ENCODE peak calls at places on chromosome 1, in ten cellular contexts. One of them, this sample, is unnamed.

GRCh38 chr1:71693581-71693980 is 588.8 kb downstream of the NEGR1 start:
- DNase-seq in aorta: no peak
- DNase-seq in endothelial cell: no peak
- DNase-seq in neural crest cell: no peak
- DNase-seq in NCI-H1092: no peak
- DNase-seq in globus pallidus: no peak
- DNase-seq in GM03348: no peak
- DNase-seq in T-helper 9 cell: no peak
- DNase-seq in naive thymus-derived CD8-positive, alpha-beta T cell: no peak
- DNase-seq in CD4-positive, CD25-positive, alpha-beta regulatory T cell: no peak
- DNase-seq in this sample: no peak

GRCh38 chr1:87806377-87807094 is 477.9 kb downstream of the LMO4 start:
- DNase-seq in endothelial cell: no peak
- DNase-seq in globus pallidus: no peak
- DNase-seq in naive thymus-derived CD8-positive, alpha-beta T cell: no peak
- DNase-seq in aorta: no peak
- DNase-seq in GM03348: no peak
- DNase-seq in CD4-positive, CD25-positive, alpha-beta regulatory T cell: no peak
- DNase-seq in neural crest cell: no peak
- DNase-seq in NCI-H1092: no peak
- DNase-seq in T-helper 9 cell: no peak
- DNase-seq in this sample: no peak

GRCh38 chr1:156291226-156292061 is 4.0 kb downstream of the GLMP start:
- DNase-seq in GM03348: peak; percentile 91
- DNase-seq in neural crest cell: peak; percentile 76
- DNase-seq in naive thymus-derived CD8-positive, alpha-beta T cell: no peak
- DNase-seq in globus pallidus: peak; percentile 86
- DNase-seq in NCI-H1092: no peak
- DNase-seq in aorta: peak; percentile 98
- DNase-seq in CD4-positive, CD25-positive, alpha-beta regulatory T cell: no peak
- DNase-seq in T-helper 9 cell: no peak
- DNase-seq in endothelial cell: peak; percentile 79
- DNase-seq in this sample: peak; percentile 84

GRCh38 chr1:178938281-178938958 is 67.5 kb upstream of the ANGPTL1 start:
- DNase-seq in globus pallidus: no peak
- DNase-seq in neural crest cell: no peak
- DNase-seq in T-helper 9 cell: no peak
- DNase-seq in endothelial cell: no peak
- DNase-seq in CD4-positive, CD25-positive, alpha-beta regulatory T cell: no peak
- DNase-seq in aorta: no peak
- DNase-seq in naive thymus-derived CD8-positive, alpha-beta T cell: no peak
- DNase-seq in GM03348: no peak
- DNase-seq in NCI-H1092: no peak
- DNase-seq in this sample: no peak

GRCh38 chr1:175976865-175977642 is 230.0 kb downstream of the COP1 start:
- DNase-seq in GM03348: peak; percentile 25
- DNase-seq in naive thymus-derived CD8-positive, alpha-beta T cell: no peak
- DNase-seq in CD4-positive, CD25-positive, alpha-beta regulatory T cell: no peak
- DNase-seq in T-helper 9 cell: no peak
- DNase-seq in globus pallidus: no peak
- DNase-seq in neural crest cell: no peak
- DNase-seq in aorta: no peak
- DNase-seq in NCI-H1092: no peak
- DNase-seq in endothelial cell: no peak
- DNase-seq in this sample: no peak

GRCh38 chr1:44238651-44239050 is 25.4 kb downstream of the DMAP1 start:
- DNase-seq in NCI-H1092: no peak
- DNase-seq in neural crest cell: no peak
- DNase-seq in naive thymus-derived CD8-positive, alpha-beta T cell: no peak
- DNase-seq in endothelial cell: no peak
- DNase-seq in GM03348: no peak
- DNase-seq in T-helper 9 cell: no peak
- DNase-seq in CD4-positive, CD25-positive, alpha-beta regulatory T cell: no peak
- DNase-seq in aorta: no peak
- DNase-seq in globus pallidus: no peak
- DNase-seq in this sample: no peak

GRCh38 chr1:66282343-66282852 is 251.6 kb upstream of the SGIP1 start:
- DNase-seq in CD4-positive, CD25-positive, alpha-beta regulatory T cell: peak; percentile 72
- DNase-seq in aorta: no peak
- DNase-seq in T-helper 9 cell: peak; percentile 33
- DNase-seq in GM03348: peak; percentile 42
- DNase-seq in naive thymus-derived CD8-positive, alpha-beta T cell: peak; percentile 67
- DNase-seq in endothelial cell: no peak
- DNase-seq in NCI-H1092: no peak
- DNase-seq in globus pallidus: no peak
- DNase-seq in neural crest cell: no peak
- DNase-seq in this sample: peak; percentile 73

GRCh38 chr1:232634086-232634485 is 4.2 kb upstream of the SIPA1L2 start:
- DNase-seq in NCI-H1092: no peak
- DNase-seq in T-helper 9 cell: no peak
- DNase-seq in aorta: no peak
- DNase-seq in naive thymus-derived CD8-positive, alpha-beta T cell: no peak
- DNase-seq in CD4-positive, CD25-positive, alpha-beta regulatory T cell: no peak
- DNase-seq in globus pallidus: peak; percentile 60
- DNase-seq in endothelial cell: no peak
- DNase-seq in GM03348: no peak
- DNase-seq in neural crest cell: no peak
- DNase-seq in this sample: no peak

GRCh38 chr1:10692401-10693021 is 103.9 kb downstream of the CASZ1 start:
- DNase-seq in endothelial cell: peak; percentile 58
- DNase-seq in naive thymus-derived CD8-positive, alpha-beta T cell: peak; percentile 76
- DNase-seq in CD4-positive, CD25-positive, alpha-beta regulatory T cell: peak; percentile 65
- DNase-seq in T-helper 9 cell: peak; percentile 50
- DNase-seq in neural crest cell: no peak
- DNase-seq in aorta: no peak
- DNase-seq in GM03348: no peak
- DNase-seq in globus pallidus: no peak
- DNase-seq in NCI-H1092: peak; percentile 26
- DNase-seq in this sample: no peak

GRCh38 chr1:66739401-66740157 is 12.7 kb upstream of the DYNLT5 start:
- DNase-seq in neural crest cell: no peak
- DNase-seq in naive thymus-derived CD8-positive, alpha-beta T cell: no peak
- DNase-seq in aorta: peak; percentile 26
- DNase-seq in CD4-positive, CD25-positive, alpha-beta regulatory T cell: no peak
- DNase-seq in globus pallidus: no peak
- DNase-seq in NCI-H1092: no peak
- DNase-seq in endothelial cell: no peak
- DNase-seq in GM03348: no peak
- DNase-seq in T-helper 9 cell: no peak
- DNase-seq in this sample: no peak

GRCh38 chr1:16167331-16168143 is 11.7 kb upstream of the EPHA2 start:
- DNase-seq in endothelial cell: peak; percentile 67
- DNase-seq in globus pallidus: no peak
- DNase-seq in naive thymus-derived CD8-positive, alpha-beta T cell: peak; percentile 76
- DNase-seq in NCI-H1092: no peak
- DNase-seq in T-helper 9 cell: peak; percentile 58
- DNase-seq in GM03348: peak; percentile 86
- DNase-seq in CD4-positive, CD25-positive, alpha-beta regulatory T cell: peak; percentile 75
- DNase-seq in aorta: peak; percentile 84
- DNase-seq in neural crest cell: peak; percentile 70
- DNase-seq in this sample: peak; percentile 76

GRCh38 chr1:58780586-58781452 is 3.0 kb downstream of the JUN start:
- DNase-seq in aorta: no peak
- DNase-seq in globus pallidus: peak; percentile 41
- DNase-seq in NCI-H1092: no peak
- DNase-seq in CD4-positive, CD25-positive, alpha-beta regulatory T cell: peak; percentile 46
- DNase-seq in neural crest cell: no peak
- DNase-seq in naive thymus-derived CD8-positive, alpha-beta T cell: peak; percentile 34
- DNase-seq in T-helper 9 cell: peak; percentile 20
- DNase-seq in endothelial cell: no peak
- DNase-seq in GM03348: peak; percentile 12
- DNase-seq in this sample: no peak

GRCh38 chr1:15371610-15372539 is 37.8 kb upstream of the EFHD2 start:
- DNase-seq in aorta: no peak
- DNase-seq in NCI-H1092: no peak
- DNase-seq in neural crest cell: no peak
- DNase-seq in GM03348: no peak
- DNase-seq in naive thymus-derived CD8-positive, alpha-beta T cell: no peak
- DNase-seq in endothelial cell: no peak
- DNase-seq in CD4-positive, CD25-positive, alpha-beta regulatory T cell: no peak
- DNase-seq in globus pallidus: no peak
- DNase-seq in T-helper 9 cell: no peak
- DNase-seq in this sample: no peak

GRCh38 chr1:7409278-7409677 is 361.8 kb upstream of the VAMP3 start:
- DNase-seq in T-helper 9 cell: no peak
- DNase-seq in aorta: peak; percentile 23
- DNase-seq in naive thymus-derived CD8-positive, alpha-beta T cell: no peak
- DNase-seq in CD4-positive, CD25-positive, alpha-beta regulatory T cell: no peak
- DNase-seq in globus pallidus: no peak
- DNase-seq in endothelial cell: no peak
- DNase-seq in neural crest cell: no peak
- DNase-seq in GM03348: no peak
- DNase-seq in NCI-H1092: no peak
- DNase-seq in this sample: no peak

GRCh38 chr1:64624446-64624766 is 120.5 kb upstream of the RAVER2 start:
- DNase-seq in globus pallidus: no peak
- DNase-seq in aorta: no peak
- DNase-seq in CD4-positive, CD25-positive, alpha-beta regulatory T cell: no peak
- DNase-seq in naive thymus-derived CD8-positive, alpha-beta T cell: no peak
- DNase-seq in neural crest cell: no peak
- DNase-seq in NCI-H1092: peak; percentile 37
- DNase-seq in GM03348: peak; percentile 63
- DNase-seq in T-helper 9 cell: no peak
- DNase-seq in endothelial cell: no peak
- DNase-seq in this sample: peak; percentile 8

GRCh38 chr1:119327436-119328155 is 41.0 kb upstream of the HAO2 start:
- DNase-seq in GM03348: peak; percentile 63
- DNase-seq in globus pallidus: peak; percentile 3
- DNase-seq in endothelial cell: peak; percentile 68
- DNase-seq in CD4-positive, CD25-positive, alpha-beta regulatory T cell: peak; percentile 6
- DNase-seq in T-helper 9 cell: no peak
- DNase-seq in NCI-H1092: peak; percentile 26
- DNase-seq in neural crest cell: peak; percentile 42
- DNase-seq in naive thymus-derived CD8-positive, alpha-beta T cell: peak; percentile 19
- DNase-seq in aorta: peak; percentile 77
- DNase-seq in this sample: peak; percentile 76

GRCh38 chr1:38600905-38601304 is 258.7 kb downstream of the RRAGC start:
- DNase-seq in aorta: no peak
- DNase-seq in NCI-H1092: no peak
- DNase-seq in neural crest cell: no peak
- DNase-seq in globus pallidus: no peak
- DNase-seq in endothelial cell: no peak
- DNase-seq in CD4-positive, CD25-positive, alpha-beta regulatory T cell: no peak
- DNase-seq in naive thymus-derived CD8-positive, alpha-beta T cell: no peak
- DNase-seq in T-helper 9 cell: no peak
- DNase-seq in GM03348: no peak
- DNase-seq in this sample: no peak